ENCODE peak calls at places on chromosomes 16 and 17, in five cellular contexts. S, V, A, R and L are unnamed samples.

GRCh38 chr17:55266958-55267688 is 2.4 kb downstream of the HLF start:
- DNase-seq in S (no peak), V (no peak), R (no peak), A (no peak), L (no peak)

GRCh38 chr16:9415588-9415987 is 324.1 kb downstream of the HAPSTR1 start:
- DNase-seq in S (no peak), V (no peak), A (no peak), R (no peak), L (no peak)

GRCh38 chr17:59149841-59150511 is 5.0 kb downstream of the SKA2 start:
- DNase-seq in S (no peak), A (no peak), R (no peak), V (no peak), L (no peak)

GRCh38 chr17:39665642-39666221 is 583 bp downstream of the TCAP start:
- DNase-seq in A (no peak), V (no peak), R (no peak), S (no peak), L (no peak)

GRCh38 chr16:69890891-69891282 is 60.2 kb upstream of the CLEC18A start:
- DNase-seq in V (no peak), R (peak; percentile 38), S (peak; percentile 7), A (no peak), L (no peak)

GRCh38 chr16:85210423-85211169 is 98.3 kb upstream of the CIBAR2 start:
- DNase-seq in S (no peak), A (peak; percentile 90), R (no peak), V (no peak), L (no peak)

GRCh38 chr17:31155208-31155810 is 60.5 kb downstream of the NF1 start:
- DNase-seq in V (no peak), A (peak; percentile 50), S (no peak), R (no peak), L (no peak)

GRCh38 chr16:85192233-85192632 is 80.0 kb upstream of the CIBAR2 start:
- DNase-seq in V (no peak), A (no peak), S (no peak), R (no peak), L (no peak)

GRCh38 chr16:10729649-10730048 is 14.0 kb upstream of the NUBP1 start:
- DNase-seq in S (peak; percentile 21), R (no peak), A (peak; percentile 26), V (no peak), L (no peak)

GRCh38 chr16:814974-815373 is 14.4 kb upstream of the GNG13 start:
- DNase-seq in S (no peak), A (peak; percentile 81), R (no peak), V (no peak), L (no peak)

GRCh38 chr17:42142371-42142896 is 12.4 kb downstream of the RAB5C start:
- DNase-seq in R (no peak), V (no peak), A (peak; percentile 87), S (no peak), L (no peak)